ENCODE peak calls at places on chromosomes 1 and 21, in eight cellular contexts. One of them, this sample, is unnamed.

GRCh38 chr1:246608616-246609376 is 42.5 kb downstream of the CNST start:
- DNase-seq in GM23338: peak; percentile 68
- DNase-seq in HTR-8/SVneo: peak; percentile 91
- DNase-seq in choroid plexus epithelial cell: peak; percentile 97
- DNase-seq in stimulated activated naive CD8-positive, alpha-beta T cell treated with anti-CD3 and anti-CD28 coated beads, Interleukin-15, amount 100 ng/mL, for 72 hours: peak; percentile 65
- DNase-seq in left lung: peak; percentile 86
- DNase-seq in glutamatergic neuron: no peak
- DNase-seq in MV-4-11: peak; percentile 97
- DNase-seq in this sample: peak; percentile 97

GRCh38 chr1:207888647-207889046 is 22.3 kb downstream of the CD34 start:
- DNase-seq in GM23338: no peak
- DNase-seq in HTR-8/SVneo: peak; percentile 51
- DNase-seq in choroid plexus epithelial cell: no peak
- DNase-seq in stimulated activated naive CD8-positive, alpha-beta T cell treated with anti-CD3 and anti-CD28 coated beads, Interleukin-15, amount 100 ng/mL, for 72 hours: no peak
- DNase-seq in left lung: no peak
- DNase-seq in glutamatergic neuron: no peak
- DNase-seq in MV-4-11: no peak
- DNase-seq in this sample: no peak

GRCh38 chr1:99677416-99677815 is 31.5 kb downstream of the PALMD start:
- DNase-seq in GM23338: peak; percentile 57
- DNase-seq in HTR-8/SVneo: no peak
- DNase-seq in choroid plexus epithelial cell: no peak
- DNase-seq in stimulated activated naive CD8-positive, alpha-beta T cell treated with anti-CD3 and anti-CD28 coated beads, Interleukin-15, amount 100 ng/mL, for 72 hours: no peak
- DNase-seq in left lung: no peak
- DNase-seq in glutamatergic neuron: no peak
- DNase-seq in MV-4-11: no peak
- DNase-seq in this sample: no peak

GRCh38 chr1:168535536-168535935 is 8.3 kb downstream of the XCL2 start:
- DNase-seq in GM23338: no peak
- DNase-seq in HTR-8/SVneo: no peak
- DNase-seq in choroid plexus epithelial cell: no peak
- DNase-seq in stimulated activated naive CD8-positive, alpha-beta T cell treated with anti-CD3 and anti-CD28 coated beads, Interleukin-15, amount 100 ng/mL, for 72 hours: no peak
- DNase-seq in left lung: no peak
- DNase-seq in glutamatergic neuron: no peak
- DNase-seq in MV-4-11: peak; percentile 89
- DNase-seq in this sample: no peak

GRCh38 chr1:243316366-243316989 is 60.6 kb downstream of the SDCCAG8 start:
- DNase-seq in GM23338: peak; percentile 59
- DNase-seq in HTR-8/SVneo: no peak
- DNase-seq in choroid plexus epithelial cell: no peak
- DNase-seq in stimulated activated naive CD8-positive, alpha-beta T cell treated with anti-CD3 and anti-CD28 coated beads, Interleukin-15, amount 100 ng/mL, for 72 hours: no peak
- DNase-seq in left lung: peak; percentile 58
- DNase-seq in glutamatergic neuron: peak; percentile 60
- DNase-seq in MV-4-11: no peak
- DNase-seq in this sample: no peak

GRCh38 chr1:112501810-112502641 is 6.7 kb upstream of the WNT2B start:
- DNase-seq in GM23338: peak; percentile 67
- DNase-seq in HTR-8/SVneo: peak; percentile 45
- DNase-seq in choroid plexus epithelial cell: peak; percentile 76
- DNase-seq in stimulated activated naive CD8-positive, alpha-beta T cell treated with anti-CD3 and anti-CD28 coated beads, Interleukin-15, amount 100 ng/mL, for 72 hours: peak; percentile 63
- DNase-seq in left lung: peak; percentile 89
- DNase-seq in glutamatergic neuron: peak; percentile 64
- DNase-seq in MV-4-11: peak; percentile 32
- DNase-seq in this sample: peak; percentile 54

GRCh38 chr1:11030865-11031264 is 16.2 kb downstream of the MASP2 start:
- DNase-seq in GM23338: no peak
- DNase-seq in HTR-8/SVneo: no peak
- DNase-seq in choroid plexus epithelial cell: no peak
- DNase-seq in stimulated activated naive CD8-positive, alpha-beta T cell treated with anti-CD3 and anti-CD28 coated beads, Interleukin-15, amount 100 ng/mL, for 72 hours: no peak
- DNase-seq in left lung: no peak
- DNase-seq in glutamatergic neuron: no peak
- DNase-seq in MV-4-11: no peak
- DNase-seq in this sample: no peak

GRCh38 chr1:93629101-93630059 is 52.3 kb downstream of the BCAR3 start:
- DNase-seq in GM23338: peak; percentile 90
- DNase-seq in HTR-8/SVneo: peak; percentile 64
- DNase-seq in choroid plexus epithelial cell: peak; percentile 93
- DNase-seq in stimulated activated naive CD8-positive, alpha-beta T cell treated with anti-CD3 and anti-CD28 coated beads, Interleukin-15, amount 100 ng/mL, for 72 hours: peak; percentile 45
- DNase-seq in left lung: no peak
- DNase-seq in glutamatergic neuron: no peak
- DNase-seq in MV-4-11: peak; percentile 65
- DNase-seq in this sample: peak; percentile 85

GRCh38 chr21:39125752-39126485 is 57.3 kb downstream of the PSMG1 start:
- DNase-seq in GM23338: peak; percentile 88
- DNase-seq in HTR-8/SVneo: peak; percentile 65
- DNase-seq in choroid plexus epithelial cell: peak; percentile 88
- DNase-seq in stimulated activated naive CD8-positive, alpha-beta T cell treated with anti-CD3 and anti-CD28 coated beads, Interleukin-15, amount 100 ng/mL, for 72 hours: peak; percentile 23
- DNase-seq in left lung: peak; percentile 30
- DNase-seq in glutamatergic neuron: peak; percentile 46
- DNase-seq in MV-4-11: peak; percentile 85
- DNase-seq in this sample: peak; percentile 78

GRCh38 chr21:43634618-43635017 is 24.7 kb downstream of the HSF2BP start:
- DNase-seq in GM23338: no peak
- DNase-seq in HTR-8/SVneo: no peak
- DNase-seq in choroid plexus epithelial cell: no peak
- DNase-seq in stimulated activated naive CD8-positive, alpha-beta T cell treated with anti-CD3 and anti-CD28 coated beads, Interleukin-15, amount 100 ng/mL, for 72 hours: no peak
- DNase-seq in left lung: no peak
- DNase-seq in glutamatergic neuron: no peak
- DNase-seq in MV-4-11: no peak
- DNase-seq in this sample: peak; percentile 25

GRCh38 chr1:215052656-215053055 is 29.9 kb upstream of the KCNK2 start:
- DNase-seq in GM23338: no peak
- DNase-seq in HTR-8/SVneo: no peak
- DNase-seq in choroid plexus epithelial cell: no peak
- DNase-seq in stimulated activated naive CD8-positive, alpha-beta T cell treated with anti-CD3 and anti-CD28 coated beads, Interleukin-15, amount 100 ng/mL, for 72 hours: no peak
- DNase-seq in left lung: no peak
- DNase-seq in glutamatergic neuron: no peak
- DNase-seq in MV-4-11: no peak
- DNase-seq in this sample: peak; percentile 93

GRCh38 chr1:11502516-11502915 is 23.6 kb downstream of the DISP3 start:
- DNase-seq in GM23338: no peak
- DNase-seq in HTR-8/SVneo: no peak
- DNase-seq in choroid plexus epithelial cell: no peak
- DNase-seq in stimulated activated naive CD8-positive, alpha-beta T cell treated with anti-CD3 and anti-CD28 coated beads, Interleukin-15, amount 100 ng/mL, for 72 hours: no peak
- DNase-seq in left lung: no peak
- DNase-seq in glutamatergic neuron: no peak
- DNase-seq in MV-4-11: no peak
- DNase-seq in this sample: no peak

GRCh38 chr1:34683616-34684015 is 71.2 kb upstream of the GJB5 start:
- DNase-seq in GM23338: no peak
- DNase-seq in HTR-8/SVneo: no peak
- DNase-seq in choroid plexus epithelial cell: no peak
- DNase-seq in stimulated activated naive CD8-positive, alpha-beta T cell treated with anti-CD3 and anti-CD28 coated beads, Interleukin-15, amount 100 ng/mL, for 72 hours: no peak
- DNase-seq in left lung: no peak
- DNase-seq in glutamatergic neuron: no peak
- DNase-seq in MV-4-11: no peak
- DNase-seq in this sample: no peak

GRCh38 chr1:236753964-236754363 is 41.1 kb upstream of the MTR start:
- DNase-seq in GM23338: no peak
- DNase-seq in HTR-8/SVneo: no peak
- DNase-seq in choroid plexus epithelial cell: no peak
- DNase-seq in stimulated activated naive CD8-positive, alpha-beta T cell treated with anti-CD3 and anti-CD28 coated beads, Interleukin-15, amount 100 ng/mL, for 72 hours: no peak
- DNase-seq in left lung: no peak
- DNase-seq in glutamatergic neuron: no peak
- DNase-seq in MV-4-11: no peak
- DNase-seq in this sample: no peak

GRCh38 chr1:39127513-39127912 is 77.0 kb upstream of the MACF1 start:
- DNase-seq in GM23338: no peak
- DNase-seq in HTR-8/SVneo: no peak
- DNase-seq in choroid plexus epithelial cell: peak; percentile 99
- DNase-seq in stimulated activated naive CD8-positive, alpha-beta T cell treated with anti-CD3 and anti-CD28 coated beads, Interleukin-15, amount 100 ng/mL, for 72 hours: no peak
- DNase-seq in left lung: no peak
- DNase-seq in glutamatergic neuron: no peak
- DNase-seq in MV-4-11: no peak
- DNase-seq in this sample: peak; percentile 72